ENCODE peak calls at places on chromosomes 5 and 9, in four cellular contexts. M, W, L and Q are unnamed samples.

GRCh38 chr5:140235776-140236558 is 61.0 kb downstream of the CYSTM1 start:
- DNase-seq in L (no peak), W (no peak), M (no peak), Q (no peak)

GRCh38 chr5:81183811-81184748 is 49.0 kb upstream of the CKMT2 start:
- DNase-seq in W (no peak), L (no peak), M (no peak), Q (no peak)

GRCh38 chr5:134975078-134975715 is 7.5 kb downstream of the CATSPER3 start:
- DNase-seq in M (no peak), L (peak; percentile 70), W (no peak), Q (no peak)

GRCh38 chr9:123691904-123692303 is 238.0 kb downstream of the DENND1A start:
- DNase-seq in W (no peak), M (no peak), L (no peak), Q (no peak)

GRCh38 chr9:113963017-113963620 is 87.0 kb downstream of the ZNF618 start:
- DNase-seq in W (peak; percentile 69), L (peak; percentile 81), M (no peak), Q (peak; percentile 87)

GRCh38 chr5:59660737-59661136 is 232.8 kb downstream of the PDE4D start:
- DNase-seq in M (no peak), L (peak; percentile 59), W (no peak), Q (peak; percentile 42)

GRCh38 chr5:96817496-96817895 is 9.8 kb upstream of the ERAP1 start:
- DNase-seq in M (no peak), L (no peak), W (no peak), Q (no peak)

GRCh38 chr5:178780581-178781498 is 50.4 kb upstream of the ZNF354A start:
- DNase-seq in W (no peak), M (no peak), L (no peak), Q (no peak)

GRCh38 chr9:112065781-112066606 is 109.1 kb downstream of the SUSD1 start:
- DNase-seq in W (no peak), M (no peak), L (peak; percentile 51), Q (peak; percentile 91)

GRCh38 chr9:137971477-137972138 is 94.0 kb downstream of the CACNA1B start:
- DNase-seq in W (no peak), M (no peak), L (no peak), Q (peak; percentile 14)

GRCh38 chr5:89280103-89281037 is 397.4 kb upstream of the MEF2C start:
- DNase-seq in L (no peak), M (no peak), W (no peak), Q (no peak)

GRCh38 chr5:1814183-1815020 is 13.2 kb downstream of the NDUFS6 start:
- DNase-seq in L (no peak), W (no peak), M (no peak), Q (peak; percentile 13)

GRCh38 chr5:647727-648126 is 35.6 kb downstream of the CEP72 start:
- DNase-seq in L (no peak), W (peak; percentile 28), M (no peak), Q (no peak)

GRCh38 chr9:17005085-17005484 is 129.8 kb upstream of the CNTLN start:
- DNase-seq in M (no peak), L (peak; percentile 77), W (peak; percentile 81), Q (peak; percentile 90)

GRCh38 chr5:110852053-110852452 is 113.2 kb downstream of the SLC25A46 start:
- DNase-seq in W (no peak), M (no peak), L (peak; percentile 8), Q (no peak)

GRCh38 chr9:2127486-2127885 is 112.3 kb downstream of the SMARCA2 start:
- DNase-seq in M (no peak), L (peak; percentile 67), W (no peak), Q (no peak)

GRCh38 chr5:60945760-60946253 is 802 bp downstream of the NDUFAF2 start:
- DNase-seq in L (peak; percentile 64), M (no peak), W (no peak), Q (peak; percentile 62)

GRCh38 chr9:4704129-4704528 is 24.8 kb downstream of the CDC37L1 start:
- DNase-seq in L (peak; percentile 11), M (no peak), W (no peak), Q (no peak)

GRCh38 chr5:53479656-53480473 is 564 bp upstream of the FST start:
- DNase-seq in L (peak; percentile 51), M (no peak), W (peak; percentile 89), Q (peak; percentile 93)

DNA sequence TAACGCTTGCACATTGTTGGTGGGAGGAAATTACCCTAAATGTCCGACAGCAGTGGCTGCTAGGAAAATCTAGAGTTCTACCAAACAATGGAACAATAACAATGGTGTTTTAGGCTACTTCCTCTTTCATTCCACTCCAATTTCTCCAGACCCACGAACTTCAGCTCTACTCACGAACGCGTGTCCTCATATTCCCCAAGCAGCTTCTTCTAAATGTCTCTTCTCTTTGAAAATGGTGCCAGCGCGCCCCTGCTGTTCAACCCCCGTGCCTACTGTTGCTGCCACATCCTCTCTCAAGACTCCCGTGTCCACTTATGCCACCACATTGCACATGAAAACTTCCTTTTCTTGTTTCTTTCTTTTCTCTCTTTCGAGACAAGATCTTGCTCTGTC is 25.6 kb downstream of the OR2V2 start:
- DNase-seq in W (no peak), M (no peak), L (no peak), Q (no peak)
- H3K4me3 ChIP-seq in W (no peak overlapping the region), M (no peak overlapping the region), L (no peak overlapping the region), Q (peak overlapping the region; percentile 31)

DNA sequence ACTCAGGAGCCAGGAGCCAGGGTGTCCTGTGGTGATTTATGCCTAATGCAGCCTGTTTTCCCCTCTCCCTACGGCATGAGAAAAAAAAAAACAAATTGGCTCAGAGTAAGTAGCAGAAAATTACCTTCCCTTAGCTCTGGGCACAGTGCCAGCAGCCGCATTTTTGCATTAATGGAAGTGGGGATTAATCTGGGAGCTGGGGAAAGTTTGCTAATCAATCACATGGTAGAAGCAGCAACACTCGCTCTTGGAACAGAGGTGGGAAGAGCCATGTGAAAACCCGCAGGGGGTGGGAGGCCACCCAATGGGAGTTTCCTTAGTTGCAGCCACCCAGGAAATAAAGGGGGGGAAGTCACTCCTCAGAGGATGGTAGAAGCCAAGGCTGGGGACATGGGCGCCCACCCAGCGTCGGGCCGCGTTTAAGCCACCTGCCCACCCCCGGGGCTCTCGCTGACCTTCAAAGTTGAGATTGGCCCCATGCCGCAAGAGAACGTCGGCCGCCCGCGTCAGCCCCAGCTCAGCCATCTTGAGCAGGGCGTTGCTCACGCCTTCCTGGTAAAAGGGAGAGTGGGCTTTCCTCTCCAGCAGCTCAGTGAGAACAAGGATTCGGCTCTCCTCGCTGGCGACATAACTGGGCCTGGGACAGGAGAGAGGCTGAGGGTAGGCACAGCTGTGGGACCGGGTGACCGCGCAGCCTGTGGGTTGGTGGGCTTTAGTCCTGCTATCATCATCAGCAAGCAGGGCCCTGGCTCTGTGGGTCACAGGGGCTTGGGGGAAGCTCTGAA is 1.7 kb downstream of the ASB6 start:
- DNase-seq in M (no peak), L (no peak), W (peak; percentile 56), Q (no peak)
- H3K4me3 ChIP-seq in M (no peak overlapping the region), L (peak overlapping the region; percentile 98), W (no peak overlapping the region), Q (peak overlapping the region; percentile 98)

GRCh38 chr9:87973122-87973521 is 1.2 kb downstream of the CDK20 start:
- DNase-seq in W (no peak), L (no peak), M (no peak), Q (peak; percentile 57)
- H3K4me3 ChIP-seq in W (no peak overlapping the region), L (no peak overlapping the region), M (no peak overlapping the region), Q (peak overlapping the region; percentile 85)

DNA sequence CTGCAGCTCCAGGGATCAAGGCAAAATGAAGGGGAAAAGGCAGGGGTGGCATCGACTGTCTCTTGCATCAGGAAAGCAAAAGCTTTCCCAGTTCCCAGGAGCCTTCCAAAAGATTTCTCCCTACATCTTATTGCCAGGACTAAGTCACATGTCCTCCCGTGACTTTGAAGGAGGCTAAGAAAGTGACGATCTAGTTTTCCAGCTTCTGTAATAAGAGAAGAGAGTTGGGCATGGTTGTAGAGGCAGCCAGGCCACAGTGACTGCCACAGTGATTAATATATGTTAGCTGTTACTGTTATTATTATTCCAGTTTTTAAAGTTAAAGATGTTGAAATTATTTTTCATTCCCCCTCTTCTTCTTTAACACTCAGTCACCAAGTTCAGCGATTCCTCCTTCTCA is 77.1 kb downstream of the RMI1 start:
- DNase-seq in L (no peak), M (no peak), W (no peak), Q (no peak)
- H3K4me3 ChIP-seq in L (no peak overlapping the region), M (no peak overlapping the region), W (no peak overlapping the region), Q (no peak overlapping the region)

GRCh38 chr9:23826120-23826629 is at the start of gene ELAVL2:
- DNase-seq in W (peak; percentile 94), M (peak; percentile 2), L (peak; percentile 83), Q (peak; percentile 66)
- H3K4me3 ChIP-seq in W (peak within 1 kb of the TSS; percentile 21), M (peak within 1 kb of the TSS; percentile 38), L (peak within 1 kb of the TSS; percentile 38), Q (peak within 1 kb of the TSS; percentile 60)

GRCh38 chr5:55601209-55601618 is 66.5 kb upstream of the PLPP1 start:
- DNase-seq in W (peak; percentile 94), L (peak; percentile 92), M (no peak), Q (no peak)

GRCh38 chr5:55599148-55600050 is 64.6 kb upstream of the PLPP1 start:
- DNase-seq in W (peak; percentile 60), M (no peak), L (no peak), Q (no peak)

GRCh38 chr5:55600086-55600485 is 65.3 kb upstream of the PLPP1 start:
- DNase-seq in W (no peak), M (no peak), L (no peak), Q (no peak)

GRCh38 chr5:55603947-55604346 is 69.2 kb upstream of the PLPP1 start:
- DNase-seq in M (no peak), L (peak; percentile 64), W (peak; percentile 60), Q (no peak)

DNA sequence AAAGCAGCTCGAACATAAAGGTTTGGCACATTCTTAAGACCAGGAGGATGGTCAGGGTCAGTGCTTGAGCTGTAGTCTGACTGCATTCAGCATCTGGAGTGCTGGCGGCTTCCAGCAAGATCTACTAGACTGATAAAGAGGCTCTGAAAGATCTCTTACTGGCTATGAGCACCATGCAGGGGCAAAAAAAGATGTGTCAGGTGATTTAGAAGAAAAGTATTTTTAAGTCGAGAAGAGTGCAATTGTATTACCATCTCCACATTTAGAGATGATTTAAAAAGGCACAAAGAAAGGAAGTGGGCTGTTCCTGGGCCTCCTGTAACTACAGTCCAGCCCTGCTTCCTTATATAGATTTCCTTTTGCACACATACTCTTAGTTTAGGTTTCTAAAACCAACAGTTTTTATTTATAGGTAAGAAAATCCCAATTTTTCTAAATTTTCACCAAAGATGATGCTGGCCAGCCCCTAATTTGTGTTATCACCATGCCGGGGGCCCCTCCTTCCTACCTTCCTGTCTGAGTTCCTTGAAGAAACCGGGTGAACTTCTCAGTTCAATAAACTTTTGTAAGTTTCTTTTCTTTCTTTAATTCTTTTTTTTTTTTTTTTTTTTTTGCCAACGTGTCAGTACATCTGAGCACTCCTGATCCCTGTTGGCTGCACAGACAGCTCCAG is 65.9 kb upstream of the PLPP1 start:
- DNase-seq in M (no peak), W (peak; percentile 49), L (peak; percentile 74), Q (peak; percentile 74)
- H3K4me3 ChIP-seq in M (no peak overlapping the region), W (peak overlapping the region; percentile 45), L (no peak overlapping the region), Q (no peak overlapping the region)